ENCODE peak calls at places on chromosomes 16 and 17, in six cellular contexts. W is NCI-H524; S is COLO829; O is effector CD4-positive, alpha-beta T cell; E is NCI-H345; C is stimulated activated CD4-positive, alpha-beta T cell treated with anti-CD3 and anti-CD28 coated beads, Interleukin-1b, Interleukin-23, amount 100 ng/mL, for 24 hours. P is an unnamed sample.

GRCh38 chr17:82213251-82214011 is 789 bp upstream of the CCDC57 start:
- DNase-seq in W (no peak), S (peak; percentile 66), O (peak; percentile 55), E (peak; percentile 48), C (no peak), P (peak; percentile 78)

GRCh38 chr17:64156670-64157069 is 26.7 kb upstream of the ERN1 start:
- DNase-seq in W (peak; percentile 32), S (no peak), O (no peak), E (no peak), C (no peak), P (no peak)

GRCh38 chr17:77146882-77147281 is 6.1 kb downstream of the SEC14L1 start:
- DNase-seq in W (no peak), S (no peak), O (no peak), E (no peak), C (no peak), P (no peak)

GRCh38 chr16:28623172-28623711 is 13.4 kb upstream of the SULT1A1 start:
- DNase-seq in W (peak; percentile 37), S (no peak), O (peak; percentile 52), E (peak; percentile 69), C (peak; percentile 36), P (peak; percentile 83)

GRCh38 chr16:85103096-85104079 is 8.9 kb downstream of the CIBAR2 start:
- DNase-seq in W (peak; percentile 89), S (no peak), O (no peak), E (no peak), C (no peak), P (no peak)

GRCh38 chr17:40284085-40284713 is 3.5 kb upstream of the CDC6 start:
- DNase-seq in W (no peak), S (peak; percentile 57), O (no peak), E (no peak), C (no peak), P (no peak)

GRCh38 chr17:60447375-60447774 is 25.1 kb downstream of the CHCT1 start:
- DNase-seq in W (no peak), S (no peak), O (no peak), E (no peak), C (no peak), P (no peak)

GRCh38 chr16:69334696-69335095 is 4.3 kb upstream of the PDF start:
- DNase-seq in W (no peak), S (no peak), O (no peak), E (no peak), C (no peak), P (no peak)

GRCh38 chr16:13798211-13798610 is 121.7 kb upstream of the ERCC4 start:
- DNase-seq in W (no peak), S (no peak), O (no peak), E (no peak), C (no peak), P (no peak)

GRCh38 chr17:40551874-40552768 is 13.2 kb downstream of the CCR7 start:
- DNase-seq in W (no peak), S (no peak), O (no peak), E (no peak), C (no peak), P (peak; percentile 53)

GRCh38 chr17:19538095-19539039 is 4.7 kb downstream of the SLC47A1 start:
- DNase-seq in W (peak; percentile 54), S (no peak), O (no peak), E (no peak), C (no peak), P (peak; percentile 98)

GRCh38 chr17:16466407-16466806 is 25.6 kb downstream of the LRRC75A start:
- DNase-seq in W (no peak), S (no peak), O (no peak), E (no peak), C (no peak), P (no peak)

GRCh38 chr17:74042744-74043486 is 160.6 kb upstream of the RPL38 start:
- DNase-seq in W (no peak), S (peak; percentile 38), O (no peak), E (peak; percentile 39), C (peak; percentile 10), P (no peak)

GRCh38 chr16:49782405-49782804 is 73.5 kb downstream of the ZNF423 start:
- DNase-seq in W (no peak), S (no peak), O (no peak), E (no peak), C (no peak), P (no peak)

GRCh38 chr16:30934827-30935557 is 11.6 kb downstream of the FBXL19 start:
- DNase-seq in W (no peak), S (peak; percentile 59), O (no peak), E (no peak), C (no peak), P (no peak)

GRCh38 chr17:6639651-6640535 is 618 bp downstream of the KIAA0753 start:
- DNase-seq in W (no peak), S (no peak), O (no peak), E (no peak), C (no peak), P (peak; percentile 45)

GRCh38 chr16:57855188-57855587 is 52.9 kb upstream of the KIFC3 start:
- DNase-seq in W (no peak), S (no peak), O (no peak), E (no peak), C (no peak), P (no peak)

GRCh38 chr17:15466131-15466530 is 1.3 kb downstream of the CDRT4 start:
- DNase-seq in W (no peak), S (no peak), O (no peak), E (peak; percentile 1), C (no peak), P (peak; percentile 9)